ENCODE peak calls at places on chromosomes 2 and 18, in six cellular contexts. U, E, O, H, F and N are unnamed samples.
A peak's percentile ranks its signal among the peaks of the same experiment; 100 is the strongest.

GRCh38 chr18:30486856-30487255 is 555.7 kb downstream of the DSC3 start:
- DNase-seq in O (no peak), F (no peak), E (no peak), U (no peak), H (no peak), N (no peak)

GRCh38 chr18:38526922-38527321 is 961.3 kb upstream of the CELF4 start:
- DNase-seq in H (no peak), E (no peak), O (no peak), F (no peak), U (no peak), N (no peak)

GRCh38 chr2:91442246-91442905 is 2750.9 kb downstream of the RPIA start:
- DNase-seq in O (no peak), F (peak; percentile 67), E (peak; percentile 15), H (no peak), U (peak; percentile 46), N (no peak)

GRCh38 chr2:144378551-144378950 is 141.4 kb downstream of the ZEB2 start:
- DNase-seq in E (no peak), F (no peak), O (no peak), H (no peak), U (no peak), N (no peak)

GRCh38 chr2:176181551-176181950 is 6.9 kb upstream of the HOXD1 start:
- DNase-seq in F (no peak), E (no peak), O (no peak), U (no peak), H (no peak), N (no peak)

GRCh38 chr18:45566025-45566740 is 49.1 kb upstream of the SLC14A2 start:
- DNase-seq in O (no peak), U (no peak), H (no peak), F (no peak), E (no peak), N (no peak)

GRCh38 chr2:74148457-74149248 is 941 bp upstream of the BOLA3 start:
- DNase-seq in H (no peak), F (no peak), O (no peak), U (no peak), E (no peak), N (no peak)

GRCh38 chr2:197641666-197642065 is 33.7 kb downstream of the RFTN2 start:
- DNase-seq in H (no peak), O (no peak), F (no peak), E (no peak), U (no peak), N (no peak)

GRCh38 chr2:73163522-73164367 is 38.6 kb upstream of the NOTO start:
- DNase-seq in H (no peak), E (peak; percentile 83), F (peak; percentile 92), U (peak; percentile 88), O (peak; percentile 71), N (peak; percentile 62)

GRCh38 chr18:23716516-23716915 is 27.3 kb downstream of the LAMA3 start:
- DNase-seq in H (no peak), E (no peak), O (no peak), F (no peak), U (no peak), N (no peak)
- TF ChIP-seq GABPA in H (no peak), E (no peak), O (no peak), F (no peak), U (no peak), N (no peak)

DNA sequence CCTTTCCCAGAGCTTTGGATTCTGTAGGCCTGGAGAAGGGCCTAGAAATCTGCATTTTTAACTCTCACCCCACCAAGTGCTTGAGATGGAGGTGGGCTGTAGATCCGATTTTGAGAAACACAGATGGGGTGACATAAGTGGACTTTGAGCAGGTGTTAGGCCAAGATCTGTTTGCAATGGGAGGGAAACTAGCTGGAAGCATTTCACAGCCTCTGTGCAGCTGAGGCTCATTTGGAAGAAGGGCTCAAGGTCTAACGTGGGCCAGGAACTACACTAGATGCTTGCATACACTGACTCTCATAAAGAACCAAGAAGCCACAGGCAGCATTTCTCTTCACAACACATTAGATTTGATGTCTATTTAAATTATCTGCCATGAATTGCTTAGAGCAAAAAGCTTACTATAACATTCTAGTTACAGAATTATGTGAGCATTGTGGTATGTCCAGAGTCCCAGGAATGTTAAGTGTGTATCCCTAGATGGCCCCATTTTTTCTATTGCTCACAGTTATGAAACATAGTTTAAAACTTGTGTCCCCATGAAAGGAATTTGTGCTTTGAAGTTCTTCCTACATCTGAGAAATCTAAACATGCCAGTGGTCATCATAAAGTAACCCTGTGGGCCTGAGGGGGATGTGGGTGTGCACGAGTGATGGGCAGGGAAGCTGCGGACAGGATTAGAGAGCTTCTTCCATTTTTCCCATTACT is 77.2 kb downstream of the CD28 start:
- DNase-seq in U (no peak), O (peak; percentile 99), F (no peak), H (no peak), E (no peak), N (no peak)
- TF ChIP-seq GABPA in U (no peak), O (peak; percentile 41), F (no peak), H (no peak), E (no peak), N (no peak)

DNA sequence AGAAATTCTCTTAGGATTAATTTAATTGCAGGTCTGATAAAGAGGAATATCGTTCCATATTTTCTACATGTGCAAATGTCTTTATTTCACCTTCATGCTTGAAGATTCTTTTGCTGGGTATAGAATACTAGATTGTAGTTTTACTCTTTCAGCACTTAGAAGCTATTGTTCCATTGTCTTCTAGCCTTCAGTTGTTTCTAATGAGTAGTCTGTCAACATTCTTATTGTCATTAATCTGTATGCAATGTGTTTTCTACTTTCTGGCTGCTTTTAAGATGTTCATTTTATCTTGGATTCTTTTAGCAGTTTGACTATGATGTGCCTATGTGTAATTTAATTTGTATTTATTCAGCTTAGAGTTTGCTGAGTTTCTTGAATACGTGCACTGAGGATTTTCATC is 64.3 kb upstream of the ZNF385B start:
- DNase-seq in F (no peak), U (no peak), O (no peak), E (no peak), H (no peak), N (no peak)
- TF ChIP-seq GABPA in F (no peak), U (no peak), O (no peak), E (no peak), H (no peak), N (no peak)

DNA sequence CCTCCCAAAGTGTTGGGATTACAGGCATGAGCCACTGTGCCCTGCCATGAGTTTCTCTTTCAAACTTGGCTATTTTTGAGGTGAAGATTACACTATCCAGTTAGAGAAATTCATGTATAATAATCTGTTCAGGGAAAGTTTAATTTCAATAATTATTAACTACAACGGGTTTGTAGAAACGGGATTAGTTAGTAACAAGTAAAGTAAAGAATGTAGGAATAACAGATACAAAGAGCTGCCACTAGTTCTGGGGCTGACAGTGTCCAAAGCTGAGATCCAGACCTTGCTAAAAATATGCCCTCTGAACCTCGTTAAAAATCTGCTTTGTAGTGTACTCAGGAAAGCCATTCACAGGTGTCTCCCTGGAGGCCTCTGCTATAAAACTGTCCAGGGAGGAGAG is 16.9 kb downstream of the SFTPB start:
- DNase-seq in E (no peak), F (no peak), U (no peak), H (no peak), O (no peak), N (no peak)
- TF ChIP-seq GABPA in E (no peak), F (no peak), U (no peak), H (no peak), O (no peak), N (no peak)

DNA sequence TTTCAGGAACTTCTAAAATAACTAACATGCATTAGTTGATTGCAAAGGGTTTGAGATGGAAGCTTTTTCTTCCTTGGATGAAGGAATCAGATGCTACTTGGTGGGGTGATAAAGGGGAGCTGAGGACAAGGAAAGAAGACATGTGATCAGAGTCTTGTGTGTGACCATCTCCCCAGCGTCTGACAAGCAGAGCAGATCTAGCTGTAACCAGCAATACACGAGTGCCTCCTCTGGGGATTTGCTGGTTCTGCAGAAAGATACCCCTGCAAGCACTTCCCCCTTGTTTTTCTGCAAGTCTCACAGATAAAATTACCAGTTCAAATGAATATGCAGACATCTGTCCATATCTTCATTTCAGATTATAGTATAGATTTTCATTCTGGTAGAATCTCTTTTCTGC is 2.7 kb downstream of the CDH7 start:
- DNase-seq in U (peak; percentile 69), H (no peak), E (no peak), O (peak; percentile 31), F (no peak), N (peak; percentile 5)
- TF ChIP-seq GABPA in U (no peak), H (no peak), E (no peak), O (no peak), F (no peak), N (no peak)

GRCh38 chr18:75226956-75227316 is 16.3 kb downstream of the TSHZ1 start:
- DNase-seq in O (no peak), H (no peak), F (no peak), U (no peak), E (no peak), N (no peak)
- TF ChIP-seq GABPA in O (no peak), H (no peak), F (no peak), U (no peak), E (no peak), N (no peak)

DNA sequence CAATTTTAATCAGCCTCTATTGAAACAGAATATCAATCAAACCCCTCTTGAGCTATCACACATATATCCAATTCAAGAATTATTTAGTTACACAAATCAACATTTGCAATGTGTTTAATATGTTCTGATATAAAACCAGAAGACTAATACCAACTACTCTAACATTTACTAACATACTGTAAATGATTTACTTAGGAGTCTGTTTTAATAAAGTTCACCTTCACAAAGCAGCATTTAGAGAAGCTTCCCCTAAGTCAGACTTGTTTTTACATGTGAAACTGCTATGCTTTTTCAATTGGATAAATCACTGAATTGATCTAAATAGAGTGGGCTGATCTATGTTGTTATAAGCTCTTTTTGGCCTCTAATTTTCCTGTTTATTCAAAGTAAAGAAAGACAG is 18.3 kb downstream of the COL4A3 start:
- DNase-seq in F (no peak), H (no peak), O (no peak), U (no peak), E (no peak), N (no peak)
- TF ChIP-seq GABPA in F (no peak), H (no peak), O (no peak), U (no peak), E (no peak), N (no peak)

GRCh38 chr2:152200562-152201465 is 25.3 kb upstream of the STAM2 start:
- DNase-seq in H (no peak), U (peak; percentile 32), O (peak; percentile 77), E (peak; percentile 71), F (no peak), N (no peak)
- TF ChIP-seq GABPA in H (no peak), U (no peak), O (peak; percentile 40), E (no peak), F (no peak), N (no peak)

GRCh38 chr18:9453273-9453672 is 22.0 kb upstream of the RALBP1 start:
- DNase-seq in U (no peak), O (no peak), E (no peak), F (no peak), H (no peak), N (no peak)

GRCh38 chr18:9449987-9450386 is 25.3 kb upstream of the RALBP1 start:
- DNase-seq in U (no peak), E (no peak), O (no peak), F (peak; percentile 35), H (no peak), N (no peak)

GRCh38 chr18:9455718-9456511 is 19.4 kb upstream of the RALBP1 start:
- DNase-seq in U (no peak), H (no peak), E (no peak), O (no peak), F (no peak), N (no peak)

GRCh38 chr18:9449580-9449979 is 25.7 kb upstream of the RALBP1 start:
- DNase-seq in U (no peak), O (no peak), H (no peak), F (peak; percentile 32), E (no peak), N (no peak)

GRCh38 chr18:9454061-9454703 is 21.1 kb upstream of the RALBP1 start:
- DNase-seq in E (no peak), U (no peak), F (no peak), O (no peak), H (no peak), N (no peak)
- TF ChIP-seq GABPA in E (no peak), U (no peak), F (no peak), O (no peak), H (no peak), N (no peak)